ENCODE peak calls at places on chromosome 20, in ten cellular contexts. I, D, C, H, A, V, U, T, J and P are unnamed samples.

GRCh38 chr20:45985573-45985972 is 13.6 kb upstream of the ZNF335 start:
- DNase-seq in A (no peak), C (peak; percentile 39), T (no peak), H (no peak), U (no peak), J (no peak), I (peak; percentile 21), V (peak; percentile 30), D (peak; percentile 24), P (no peak)

GRCh38 chr20:23200914-23201313 is 114.8 kb upstream of the CD93 start:
- DNase-seq in A (no peak), H (no peak), I (peak; percentile 85), U (peak; percentile 32), C (peak; percentile 61), J (peak; percentile 17), D (peak; percentile 69), V (peak; percentile 27), T (no peak), P (no peak)

GRCh38 chr20:7911586-7912330 is 28.5 kb downstream of the HAO1 start:
- DNase-seq in I (no peak), C (no peak), D (no peak), A (no peak), H (no peak), J (no peak), T (no peak), U (no peak), V (peak; percentile 18), P (no peak)

GRCh38 chr20:62911701-62912280 is 14.5 kb downstream of the DIDO1 start:
- DNase-seq in H (no peak), C (no peak), T (no peak), U (no peak), J (no peak), A (no peak), I (no peak), D (peak; percentile 28), V (no peak), P (no peak)

GRCh38 chr20:25077610-25078169 is 4.3 kb downstream of the VSX1 start:
- DNase-seq in V (peak; percentile 58), C (no peak), H (no peak), D (peak; percentile 70), J (peak; percentile 14), U (peak; percentile 72), I (peak; percentile 72), T (no peak), A (no peak), P (no peak)

GRCh38 chr20:64152906-64153305 is 11.3 kb upstream of the MYT1 start:
- DNase-seq in T (no peak), V (no peak), H (no peak), J (no peak), C (no peak), D (peak; percentile 35), U (no peak), I (no peak), A (no peak), P (no peak)

GRCh38 chr20:63387917-63388316 is 26.8 kb upstream of the CHRNA4 start:
- DNase-seq in V (no peak), T (no peak), U (no peak), D (no peak), H (no peak), J (no peak), I (no peak), C (no peak), A (no peak), P (no peak)

GRCh38 chr20:54021446-54022235 is 48.8 kb downstream of the BCAS1 start:
- DNase-seq in U (no peak), J (no peak), A (no peak), H (no peak), T (no peak), I (no peak), C (no peak), V (no peak), D (no peak), P (no peak)

GRCh38 chr20:10807013-10807412 is 133.2 kb upstream of the JAG1 start:
- DNase-seq in D (no peak), V (no peak), I (peak; percentile 41), U (no peak), H (no peak), C (no peak), J (no peak), A (no peak), T (no peak), P (no peak)

DNA sequence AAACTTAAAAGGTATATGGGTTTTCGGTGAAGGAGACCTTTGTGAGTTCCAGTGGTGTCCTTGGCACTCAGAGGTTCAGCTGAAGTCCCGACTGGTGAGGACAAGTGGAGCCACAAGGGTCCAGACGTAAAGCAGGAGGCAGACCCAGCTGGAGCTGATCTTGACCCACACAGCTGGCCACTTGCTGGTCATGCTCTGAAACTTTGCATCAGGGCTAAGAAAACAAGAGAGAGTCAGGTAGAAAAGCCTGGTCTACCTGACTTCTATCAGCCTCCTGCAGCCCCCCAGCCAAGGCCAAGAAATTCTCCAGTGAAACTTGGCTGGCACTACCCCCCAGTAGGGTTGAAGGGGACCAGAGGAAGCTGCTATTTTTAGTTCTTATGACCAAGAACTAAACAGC is 21.6 kb downstream of the SERINC3 start:
- DNase-seq in U (no peak), J (no peak), I (no peak), C (no peak), V (no peak), H (no peak), T (no peak), D (no peak), A (no peak), P (no peak)
- H3K36me3 ChIP-seq in U (no peaks in the 10 kb centered on the region), J (peaks cover 9% of the 10 kb centered on the region), I (peaks cover 30% of the 10 kb centered on the region), C (peaks cover 27% of the 10 kb centered on the region), V (peaks cover 68% of the 10 kb centered on the region), H (peaks cover 9% of the 10 kb centered on the region), T (peaks cover 74% of the 10 kb centered on the region), D (peaks cover 100% of the 10 kb centered on the region), A (peaks cover 98% of the 10 kb centered on the region), P (peaks cover 40% of the 10 kb centered on the region)

GRCh38 chr20:32779500-32780215 is 17.5 kb downstream of the DNMT3B start:
- DNase-seq in U (no peak), A (no peak), C (peak; percentile 58), J (no peak), D (no peak), T (no peak), I (peak; percentile 67), V (no peak), H (no peak), P (peak; percentile 33)

GRCh38 chr20:32780278-32780677 is 18.1 kb downstream of the DNMT3B start:
- DNase-seq in T (no peak), V (no peak), H (no peak), C (no peak), A (no peak), U (no peak), I (no peak), D (no peak), J (no peak), P (no peak)

GRCh38 chr20:32784369-32785080 is 22.3 kb downstream of the DNMT3B start:
- DNase-seq in D (no peak), I (no peak), V (no peak), H (no peak), U (no peak), J (no peak), T (no peak), C (no peak), A (no peak), P (no peak)

GRCh38 chr20:32777177-32777956 is 15.2 kb downstream of the DNMT3B start:
- DNase-seq in J (peak; percentile 35), U (no peak), H (no peak), C (peak; percentile 54), T (no peak), I (no peak), A (no peak), V (no peak), D (no peak), P (no peak)

DNA sequence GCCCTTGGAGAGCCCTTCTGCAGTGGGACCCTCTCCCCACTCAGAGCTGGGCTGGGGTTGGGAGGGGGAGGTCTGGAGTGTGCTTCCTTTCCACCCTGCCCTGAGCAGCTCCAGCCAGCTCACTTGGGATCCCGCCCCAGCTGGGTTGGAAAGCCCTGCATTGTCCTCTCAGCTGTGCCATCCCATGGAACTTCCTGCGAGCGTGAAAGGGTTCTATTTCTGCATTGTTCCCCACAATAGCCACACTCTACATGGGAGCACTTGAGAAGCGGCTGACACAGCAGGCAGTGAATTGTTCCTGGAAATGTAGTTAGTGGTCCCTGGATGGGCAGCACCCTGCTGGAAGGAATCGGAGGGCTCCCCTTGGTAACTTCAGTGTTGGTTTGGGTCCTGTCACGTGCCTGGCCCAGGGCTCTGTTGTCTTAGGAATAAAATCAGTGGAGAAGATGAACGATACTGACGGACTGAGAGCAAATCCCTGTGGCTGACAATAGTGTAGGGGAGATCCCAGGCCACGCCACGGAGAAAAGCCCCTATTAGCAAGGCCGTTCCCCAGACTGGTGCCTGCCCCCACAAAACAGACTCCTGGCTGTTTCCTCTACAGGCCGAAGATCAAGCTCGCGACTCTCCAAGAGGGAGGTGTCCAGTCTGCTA is 18.7 kb downstream of the DNMT3B start:
- DNase-seq in U (no peak), V (no peak), A (no peak), T (no peak), C (no peak), J (no peak), I (peak; percentile 54), D (no peak), H (no peak), P (no peak)
- H3K4me1 ChIP-seq in U (peaks cover 3% of the 10 kb centered on the region), V (no peaks in the 10 kb centered on the region), A (no peaks in the 10 kb centered on the region), T (no peaks in the 10 kb centered on the region), C (peaks cover 23% of the 10 kb centered on the region), J (no peaks in the 10 kb centered on the region), I (peaks cover 81% of the 10 kb centered on the region), D (no peaks in the 10 kb centered on the region), H (peaks cover 4% of the 10 kb centered on the region), P (no peaks in the 10 kb centered on the region)

DNA sequence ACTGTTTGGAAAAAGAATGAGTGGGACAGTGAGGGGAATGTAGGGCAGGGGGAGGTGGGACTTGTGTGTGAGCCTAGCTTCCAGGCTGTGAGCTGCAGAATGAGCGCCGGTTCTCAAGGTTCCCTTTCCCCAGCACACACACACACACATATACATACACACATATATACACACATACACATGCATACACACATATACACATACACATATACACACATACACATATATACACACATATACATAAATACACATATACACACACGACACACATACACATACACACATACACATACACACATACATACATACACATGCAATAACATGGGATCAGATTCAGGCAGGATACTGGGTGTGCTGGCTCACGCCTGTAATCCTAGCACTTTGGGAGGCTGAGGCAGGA is 66.5 kb downstream of the CNBD2 start:
- DNase-seq in I (no peak), T (no peak), D (no peak), J (no peak), U (no peak), H (no peak), C (no peak), A (no peak), V (no peak), P (no peak)
- H3K4me3 ChIP-seq in I (no peak overlapping the region), T (no peak overlapping the region), D (no peak overlapping the region), J (no peak overlapping the region), U (no peak overlapping the region), H (no peak overlapping the region), C (no peak overlapping the region), A (no peak overlapping the region), V (no peak overlapping the region), P (no peak overlapping the region)

DNA sequence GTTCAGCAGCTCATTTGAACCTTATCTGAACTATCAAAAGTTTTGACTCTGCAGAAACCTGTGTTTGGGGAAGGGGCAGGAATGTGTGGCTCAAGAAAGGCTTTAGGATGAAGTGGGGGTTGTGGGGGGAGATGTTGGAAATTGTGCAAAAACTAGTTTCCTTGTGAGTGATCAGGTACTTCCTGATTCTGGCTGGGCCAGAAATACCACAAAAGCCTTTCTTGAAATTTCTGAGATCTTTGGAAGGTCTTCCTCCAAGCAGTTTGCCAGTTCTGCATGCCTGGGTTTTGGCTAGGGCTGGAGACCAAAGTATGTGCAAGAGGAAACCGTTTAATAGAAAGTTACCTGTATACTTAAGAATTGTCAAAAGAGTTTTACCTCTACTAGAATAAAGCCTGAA is 116.6 kb downstream of the BMP2 start:
- DNase-seq in D (no peak), C (no peak), I (no peak), A (no peak), J (peak; percentile 1), U (no peak), T (no peak), H (no peak), V (no peak), P (no peak)
- H3K36me3 ChIP-seq in D (no peaks in the 10 kb centered on the region), C (no peaks in the 10 kb centered on the region), I (no peaks in the 10 kb centered on the region), A (no peaks in the 10 kb centered on the region), J (no peaks in the 10 kb centered on the region), U (no peaks in the 10 kb centered on the region), T (no peaks in the 10 kb centered on the region), H (no peaks in the 10 kb centered on the region), V (no peaks in the 10 kb centered on the region), P (no peaks in the 10 kb centered on the region)